ENCODE peak calls at places on chromosomes 7 and 10, in four cellular contexts. V is tibial artery, G is fibroblast of lung, K is endodermal cell. Q is an unnamed sample.

GRCh38 chr10:17200035-17200884 is 1.2 kb downstream of the TRDMT1 start:
- DNase-seq in V (no peak), G (no peak), K (no peak), Q (no peak)

GRCh38 chr10:119502214-119502613 is 40.3 kb downstream of the RGS10 start:
- DNase-seq in V (no peak), G (no peak), K (peak), Q (no peak)

GRCh38 chr7:63025815-63026214 is 972.8 kb upstream of the ZNF722 start:
- DNase-seq in V (no peak), G (no peak), K (no peak), Q (no peak)

GRCh38 chr7:131555565-131556054 is 818 bp downstream of the PODXL start:
- DNase-seq in V (no peak), G (no peak), K (no peak), Q (no peak)

GRCh38 chr7:131934452-131934851 is 378.0 kb upstream of the PODXL start:
- DNase-seq in V (no peak), G (no peak), K (no peak), Q (no peak)

GRCh38 chr10:98664329-98665042 is 217.8 kb upstream of the HPS1 start:
- DNase-seq in V (no peak), G (no peak), K (peak), Q (peak)

GRCh38 chr10:25811141-25811685 is 122.8 kb upstream of the MYO3A start:
- DNase-seq in V (no peak), G (peak), K (no peak), Q (no peak)

GRCh38 chr10:92757066-92757716 is 67.4 kb downstream of the HHEX start:
- DNase-seq in V (peak), G (peak), K (peak), Q (peak)

GRCh38 chr10:132096223-132096622 is 30.5 kb downstream of the JAKMIP3 start:
- DNase-seq in V (no peak), G (peak), K (no peak), Q (peak)

GRCh38 chr10:61662794-61663259 is at the start of gene CABCOCO1:
- DNase-seq in V (peak), G (peak), K (peak), Q (no peak)

GRCh38 chr10:15237351-15237750 is 68.9 kb upstream of the NMT2 start:
- DNase-seq in V (peak), G (peak), K (no peak), Q (no peak)

GRCh38 chr10:131849591-131850489 is 51.0 kb upstream of the PPP2R2D start:
- DNase-seq in V (peak), G (no peak), K (peak), Q (no peak)

GRCh38 chr7:100428967-100429636 is 529 bp upstream of the MEPCE start:
- DNase-seq in V (peak), G (peak), K (peak), Q (peak)
- TF ChIP-seq CTCF in V (peak), G (no peak), K (peak), Q (no peak)

GRCh38 chr10:79239930-79240713 is 107.1 kb upstream of the PPIF start:
- DNase-seq in V (no peak), G (peak), K (peak), Q (no peak)
- H3K4me3 ChIP-seq in V (no peak), G (no peak), K (peak), Q (no peak)

GRCh38 chr7:100768784-100769183 is 35.4 kb downstream of the ZAN start:
- DNase-seq in V (no peak), G (no peak), K (no peak), Q (no peak)

GRCh38 chr7:100759357-100760171 is 26.2 kb downstream of the ZAN start:
- DNase-seq in V (no peak), G (no peak), K (no peak), Q (no peak)

GRCh38 chr7:100765250-100765649 is 31.9 kb downstream of the ZAN start:
- DNase-seq in V (no peak), G (no peak), K (no peak), Q (no peak)

GRCh38 chr7:100764841-100765240 is 31.4 kb downstream of the ZAN start:
- DNase-seq in V (no peak), G (no peak), K (no peak), Q (no peak)

DNA sequence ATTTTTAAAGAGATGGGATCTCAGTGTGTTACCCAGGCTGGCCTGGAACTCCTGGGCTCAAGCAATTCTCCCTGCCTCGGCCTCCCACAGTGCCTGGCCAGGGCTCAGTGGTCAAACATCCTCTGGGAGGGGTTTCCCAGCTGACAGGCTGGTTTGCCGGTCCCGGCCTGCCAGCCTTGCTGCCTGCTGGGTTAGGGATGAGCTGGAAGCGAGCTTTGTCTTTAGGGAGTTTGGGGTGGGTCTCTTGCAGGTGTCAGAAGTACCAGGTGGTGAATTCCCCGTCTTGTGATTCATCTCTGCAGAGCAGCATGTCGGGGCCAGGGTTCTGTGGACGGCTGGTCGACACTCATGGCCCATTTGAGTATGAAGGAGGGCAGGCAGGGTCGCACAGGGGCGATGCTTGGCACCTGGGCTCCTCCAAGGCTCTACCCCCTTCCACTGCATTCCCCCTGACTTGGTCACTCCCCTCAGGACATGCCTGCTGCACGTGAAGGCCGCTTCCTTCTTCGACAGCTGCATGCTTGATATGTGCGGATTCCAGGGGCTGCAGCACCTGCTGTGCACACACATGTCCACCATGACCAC is 30.3 kb downstream of the ZAN start:
- DNase-seq in V (no peak), G (no peak), K (peak), Q (no peak)
- TF ChIP-seq CTCF in V (no peak), G (no peak), K (no peak), Q (no peak)

GRCh38 chr7:116340201-116340847 is 130.0 kb downstream of the TES start:
- DNase-seq in V (no peak), G (peak), K (no peak), Q (no peak)
- H3K4me3 ChIP-seq in V (no peak), G (no peak), K (no peak), Q (no peak)

GRCh38 chr7:80207501-80207900 is 72.9 kb downstream of the GNAI1 start:
- DNase-seq in V (no peak), G (no peak), K (no peak), Q (no peak)

GRCh38 chr7:80210400-80210799 is 75.8 kb downstream of the GNAI1 start:
- DNase-seq in V (no peak), G (no peak), K (no peak), Q (no peak)

GRCh38 chr7:80204919-80205318 is 70.3 kb downstream of the GNAI1 start:
- DNase-seq in V (no peak), G (no peak), K (no peak), Q (no peak)

DNA sequence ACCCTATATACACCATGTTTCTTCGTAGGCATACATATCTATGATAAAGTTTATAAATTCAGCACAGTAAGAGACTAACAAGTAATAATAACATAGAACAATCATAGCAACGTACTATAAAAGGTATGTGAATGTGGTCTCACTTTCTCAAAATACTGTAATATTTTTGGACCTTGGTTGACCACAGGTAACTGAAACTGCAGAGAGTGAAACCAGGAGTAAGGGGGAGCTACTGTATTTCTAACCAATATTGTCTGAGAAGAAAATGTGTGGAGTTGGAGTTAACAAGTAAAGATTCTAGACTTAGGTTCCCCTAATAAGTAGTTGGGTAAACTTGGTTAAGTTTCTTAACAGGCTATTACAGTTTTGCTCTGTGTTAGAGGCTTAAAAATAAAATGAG is 72.1 kb downstream of the GNAI1 start:
- DNase-seq in V (no peak), G (no peak), K (no peak), Q (no peak)
- TF ChIP-seq CTCF in V (no peak), G (no peak), K (no peak), Q (no peak)

DNA sequence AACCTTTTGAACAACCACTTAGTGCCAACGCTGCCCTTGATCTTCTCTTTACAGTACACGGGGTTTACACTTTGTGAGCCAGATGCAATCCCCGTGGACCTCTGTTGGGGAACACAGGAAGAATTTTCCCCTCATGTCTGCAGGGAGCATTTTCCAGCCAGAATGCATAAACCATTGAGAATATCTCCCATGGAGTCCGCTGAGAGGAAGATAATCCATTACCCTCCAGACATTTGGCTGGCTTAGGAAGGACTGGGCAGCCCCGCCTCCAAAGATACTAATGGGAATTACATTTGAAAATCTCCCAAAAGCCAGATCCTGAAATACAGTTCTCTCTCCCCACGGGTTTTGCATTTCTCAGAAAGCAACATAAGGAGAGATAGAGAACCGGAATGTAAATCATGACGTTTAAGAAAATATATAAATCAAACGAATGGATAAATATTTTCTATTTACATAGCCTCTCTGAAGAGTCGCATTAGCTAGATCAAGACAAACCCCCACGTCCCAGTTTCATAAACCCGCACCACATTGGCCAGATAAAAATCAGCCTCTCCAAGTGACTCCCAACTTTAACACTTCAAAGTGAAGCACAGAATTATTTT is 53.5 kb downstream of the TRIL start:
- DNase-seq in V (no peak), G (no peak), K (no peak), Q (no peak)
- H3K4me3 ChIP-seq in V (no peak), G (peak), K (no peak), Q (peak)

DNA sequence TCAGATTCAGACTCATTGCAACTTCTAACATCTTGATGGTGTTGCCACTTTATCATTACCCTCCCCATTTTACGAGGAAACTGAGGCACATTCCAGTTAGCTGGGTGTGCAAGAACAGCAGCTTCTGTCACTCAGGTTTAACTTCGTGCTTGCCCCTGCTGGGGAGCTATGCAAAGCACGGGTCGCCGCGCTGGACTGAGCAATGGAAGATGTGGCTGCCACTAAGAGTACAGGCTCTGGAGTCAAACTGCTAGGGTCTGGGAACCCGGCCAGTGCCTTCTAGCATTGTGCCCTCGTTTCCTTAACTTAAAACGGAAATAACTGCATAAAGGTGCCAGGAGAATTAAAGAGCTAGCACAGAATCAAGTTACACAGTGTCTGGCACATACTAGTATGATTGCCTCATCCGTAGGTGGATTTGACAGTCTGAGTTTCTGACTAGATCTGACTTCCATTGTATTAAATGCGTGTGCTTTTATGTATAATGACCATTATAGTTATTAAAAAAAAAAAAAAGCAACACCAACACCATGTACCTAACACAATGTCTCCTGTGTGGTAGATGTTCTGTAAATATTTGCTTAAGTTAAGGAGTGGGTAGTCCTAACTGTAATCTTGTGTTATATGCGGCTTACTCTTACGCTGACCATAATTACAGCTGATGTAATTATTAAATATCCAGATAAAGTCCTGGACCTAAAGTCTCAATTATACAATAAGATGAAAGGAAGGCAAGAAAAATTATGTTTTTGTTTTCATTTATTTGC is 842 bp downstream of the ZNF22 start:
- DNase-seq in V (peak), G (peak), K (peak), Q (no peak)
- TF ChIP-seq CTCF in V (peak), G (peak), K (peak), Q (no peak)

GRCh38 chr10:127873901-127874470 is 18.8 kb downstream of the CLRN3 start:
- DNase-seq in V (no peak), G (no peak), K (no peak), Q (no peak)
- H3K4me3 ChIP-seq in V (no peak), G (no peak), K (no peak), Q (no peak)

DNA sequence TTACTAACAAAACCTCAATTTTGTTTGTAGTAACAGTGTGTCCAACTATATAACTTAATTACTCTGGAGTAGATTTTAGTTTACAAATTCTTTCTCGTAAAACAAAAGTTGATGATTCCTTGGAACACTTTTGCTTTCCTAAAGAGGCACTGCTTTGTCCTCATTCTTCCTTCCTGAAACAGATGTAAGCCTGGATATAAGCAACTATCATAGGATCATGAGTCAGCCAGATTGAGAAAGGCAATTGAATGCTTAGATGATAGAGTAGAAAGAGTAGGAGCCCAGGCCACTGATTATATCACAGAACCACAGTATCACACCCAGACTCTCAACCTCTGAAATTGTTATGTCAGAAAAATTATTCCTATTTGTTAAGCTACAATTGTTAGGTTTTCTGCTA is 69.9 kb downstream of the TMEM106B start:
- DNase-seq in V (no peak), G (peak), K (no peak), Q (no peak)
- TF ChIP-seq CTCF in V (no peak), G (no peak), K (no peak), Q (no peak)